ENCODE peak calls at places on chromosome 5, in six cellular contexts. T is AG08395; V is A549; O is IMR-90; Z is activated CD8-positive, alpha-beta T cell treated with anti-CD3 and anti-CD28 coated beads, Interleukin-2, amount 10 ng/mL, durations not matched to agents 7 days and 5 days; M is T-helper 1 cell. W is an unnamed sample.
A peak's percentile ranks its signal among the peaks of the same experiment; 100 is the strongest.

GRCh38 chr5:151451626-151452520 is 4.5 kb downstream of the SLC36A1 start:
- DNase-seq in Z (no peak), T (peak; percentile 48), M (no peak), O (peak; percentile 69), V (peak; percentile 26), W (peak; percentile 30)

GRCh38 chr5:30500513-30500912 is 693.0 kb upstream of the CDH6 start:
- DNase-seq in T (no peak), M (no peak), O (no peak), Z (no peak), V (no peak), W (no peak)

GRCh38 chr5:126971455-126972019 is 58.8 kb downstream of the MARCHF3 start:
- DNase-seq in V (no peak), Z (no peak), T (no peak), M (no peak), O (no peak), W (no peak)

GRCh38 chr5:175658299-175659145 is 651 bp downstream of the HRH2 start:
- DNase-seq in O (no peak), Z (peak; percentile 62), M (no peak), T (no peak), V (no peak), W (no peak)

GRCh38 chr5:135834639-135835529 is at the start of gene SLC25A48:
- DNase-seq in T (peak; percentile 67), Z (peak; percentile 46), V (peak; percentile 87), O (peak; percentile 16), M (no peak), W (no peak)

GRCh38 chr5:61256474-61256873 is 75.6 kb upstream of the ZSWIM6 start:
- DNase-seq in M (no peak), O (no peak), T (no peak), Z (no peak), V (no peak), W (no peak)

GRCh38 chr5:143014017-143014651 is 244.0 kb downstream of the ARHGAP26 start:
- DNase-seq in T (no peak), O (no peak), M (no peak), Z (no peak), V (no peak), W (no peak)

GRCh38 chr5:38360323-38361061 is 102.1 kb downstream of the EGFLAM start:
- DNase-seq in M (no peak), V (no peak), T (no peak), O (no peak), Z (no peak), W (no peak)

GRCh38 chr5:63135306-63135705 is 556.7 kb downstream of the LRRC70 start:
- DNase-seq in O (no peak), Z (no peak), V (no peak), M (no peak), T (no peak), W (no peak)

GRCh38 chr5:141869514-141869913 is 8.7 kb downstream of the PCDH1 start:
- DNase-seq in Z (no peak), V (no peak), M (no peak), O (no peak), T (no peak), W (no peak)

GRCh38 chr5:143826909-143827514 is 15.1 kb downstream of the HMHB1 start:
- DNase-seq in O (peak; percentile 59), V (peak; percentile 12), T (no peak), Z (peak; percentile 39), M (no peak), W (no peak)

GRCh38 chr5:154686490-154686889 is 68.7 kb upstream of the LARP1 start:
- DNase-seq in M (no peak), Z (no peak), O (no peak), T (no peak), V (no peak), W (no peak)

GRCh38 chr5:96113170-96113939 is 151.7 kb upstream of the ELL2 start:
- DNase-seq in T (no peak), V (no peak), Z (no peak), M (no peak), O (no peak), W (peak; percentile 11)

GRCh38 chr5:41661221-41661620 is 150.8 kb upstream of the PLCXD3 start:
- DNase-seq in M (no peak), Z (no peak), O (no peak), V (no peak), T (no peak), W (no peak)

GRCh38 chr5:178308541-178309092 is 76.0 kb upstream of the PHYKPL start:
- DNase-seq in V (no peak), M (no peak), T (no peak), Z (no peak), O (no peak), W (no peak)

GRCh38 chr5:124649548-124650501 is 96.6 kb downstream of the ZNF608 start:
- DNase-seq in M (peak; percentile 37), Z (peak; percentile 85), O (peak; percentile 93), V (no peak), T (peak; percentile 88), W (peak; percentile 91)

GRCh38 chr5:138955013-138955660 is 80.0 kb upstream of the LRRTM2 start:
- DNase-seq in T (no peak), Z (no peak), M (no peak), V (no peak), O (peak; percentile 22), W (no peak)

GRCh38 chr5:72005676-72006075 is 101.6 kb upstream of the MAP1B start:
- DNase-seq in O (no peak), T (no peak), M (no peak), Z (no peak), V (no peak), W (no peak)

GRCh38 chr5:174610968-174611367 is 113.4 kb upstream of the MSX2 start:
- DNase-seq in V (no peak), O (peak; percentile 75), T (no peak), Z (no peak), M (no peak), W (no peak)